ENCODE peak calls at places on chromosomes 16 and 17, in ten cellular contexts. V, Z, P, U, W, C, A, E, L and K are unnamed samples.

GRCh38 chr17:6394055-6394454 is 40.9 kb downstream of the AIPL1 start:
- DNase-seq in L (no peak), U (no peak), Z (no peak), W (no peak), P (no peak), C (no peak), E (no peak), V (no peak), A (no peak), K (no peak)

GRCh38 chr16:11011326-11011725 is 67.0 kb downstream of the CLEC16A start:
- DNase-seq in U (no peak), C (no peak), V (no peak), Z (no peak), P (no peak), E (no peak), L (no peak), W (no peak), A (no peak), K (no peak)

GRCh38 chr16:62665269-62665668 is 629.0 kb upstream of the CDH8 start:
- DNase-seq in W (no peak), V (no peak), A (no peak), Z (no peak), C (no peak), P (peak; percentile 75), U (no peak), L (no peak), E (no peak), K (no peak)

GRCh38 chr16:74309789-74310781 is 13.5 kb downstream of the PSMD7 start:
- DNase-seq in E (no peak), P (no peak), Z (peak; percentile 56), C (peak; percentile 23), W (no peak), A (no peak), L (peak; percentile 55), U (peak; percentile 34), V (no peak), K (no peak)

GRCh38 chr16:16080465-16081065 is 131.1 kb downstream of the ABCC1 start:
- DNase-seq in V (no peak), Z (no peak), A (no peak), L (no peak), E (no peak), U (no peak), P (no peak), W (no peak), C (no peak), K (no peak)

GRCh38 chr17:76834889-76835288 is 33.3 kb upstream of the MGAT5B start:
- DNase-seq in Z (no peak), P (peak; percentile 55), V (no peak), W (no peak), C (no peak), E (no peak), L (no peak), U (no peak), A (no peak), K (no peak)

GRCh38 chr17:50258647-50259483 is 15.4 kb upstream of the TMEM92 start:
- DNase-seq in P (no peak), L (no peak), U (no peak), V (peak; percentile 74), E (no peak), A (no peak), W (no peak), C (no peak), Z (peak; percentile 48), K (peak; percentile 69)

GRCh38 chr16:2598723-2599122 is 60.9 kb downstream of the PDPK1 start:
- DNase-seq in Z (no peak), W (peak; percentile 34), E (no peak), C (no peak), L (no peak), A (peak; percentile 48), P (no peak), U (no peak), V (no peak), K (no peak)

GRCh38 chr17:62093188-62094155 is 28.4 kb upstream of the MED13 start:
- DNase-seq in P (no peak), C (peak; percentile 88), V (no peak), E (no peak), L (peak; percentile 97), Z (peak; percentile 95), U (peak; percentile 96), W (no peak), A (no peak), K (no peak)

GRCh38 chr17:71447644-71448043 is 673.2 kb upstream of the SOX9 start:
- DNase-seq in P (no peak), U (no peak), L (peak; percentile 41), A (no peak), W (no peak), E (no peak), Z (no peak), C (no peak), V (no peak), K (no peak)

GRCh38 chr17:29155235-29155965 is 24.8 kb downstream of the MYO18A start:
- DNase-seq in P (no peak), W (peak; percentile 81), E (no peak), C (no peak), V (no peak), A (peak; percentile 78), U (peak; percentile 85), L (peak; percentile 74), Z (peak; percentile 61), K (peak; percentile 47)

GRCh38 chr17:69967910-69968411 is 107.1 kb upstream of the KCNJ16 start:
- DNase-seq in L (no peak), A (no peak), C (peak; percentile 85), E (no peak), W (no peak), Z (peak; percentile 98), P (no peak), U (peak; percentile 8), V (no peak), K (no peak)

GRCh38 chr16:30574678-30575077 is 3.2 kb upstream of the ZNF688 start:
- DNase-seq in L (no peak), U (no peak), W (no peak), E (no peak), A (no peak), Z (no peak), P (no peak), C (no peak), V (no peak), K (no peak)
- TF ChIP-seq CTCF in L (no peak), U (no peak), W (no peak), E (no peak), A (no peak), Z (no peak), P (no peak), C (no peak), V (no peak), K (no peak)

DNA sequence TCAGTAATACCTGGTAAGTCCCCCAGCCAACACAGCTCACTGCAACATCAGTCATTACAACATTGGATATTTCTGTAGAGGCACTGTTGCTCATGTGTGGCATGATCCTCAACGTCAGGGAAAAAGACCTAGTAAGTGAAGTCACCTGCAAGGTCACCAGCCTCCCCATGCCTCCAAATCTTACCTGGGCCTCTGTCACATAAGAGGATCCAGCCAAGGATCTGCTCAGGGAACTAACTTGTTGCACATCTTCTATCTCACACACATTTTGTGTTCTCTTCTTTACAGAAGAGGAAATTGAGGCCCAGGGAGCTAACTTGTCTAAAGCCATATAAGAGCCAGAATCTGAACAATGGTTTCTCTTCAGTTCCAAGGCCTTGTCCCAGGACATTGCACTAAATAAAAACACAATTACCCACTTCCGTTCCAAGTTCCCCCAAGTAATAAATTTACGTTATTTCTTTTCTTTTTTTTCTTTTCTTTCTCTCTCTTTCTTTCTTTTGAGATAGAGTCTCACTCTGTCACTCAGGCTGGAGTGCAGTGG is 1.4 kb downstream of the SHMT1 start:
- DNase-seq in E (no peak), U (no peak), Z (no peak), L (no peak), P (no peak), A (no peak), W (no peak), C (no peak), V (no peak), K (no peak)
- H3K27ac ChIP-seq in E (peak overlapping the region; percentile 19), U (no peak overlapping the region), Z (no peak overlapping the region), L (no peak overlapping the region), P (no peak overlapping the region), A (peak overlapping the region; percentile 82), W (peak overlapping the region; percentile 46), C (no peak overlapping the region), V (peak overlapping the region; percentile 91), K (peak overlapping the region; percentile 56)

GRCh38 chr17:10879110-10879509 is 41.2 kb upstream of the PIRT start:
- DNase-seq in Z (no peak), A (no peak), P (peak; percentile 56), W (no peak), C (no peak), V (no peak), E (no peak), U (no peak), L (peak; percentile 7), K (no peak)
- TF ChIP-seq CTCF in Z (no peak), A (peak; percentile 25), P (peak; percentile 58), W (no peak), C (no peak), V (peak; percentile 21), E (peak; percentile 30), U (peak; percentile 25), L (peak; percentile 41), K (no peak)

GRCh38 chr17:72968798-72969197 is 123.7 kb downstream of the SLC39A11 start:
- DNase-seq in Z (no peak), V (no peak), U (no peak), E (no peak), L (no peak), W (no peak), P (no peak), C (no peak), A (no peak), K (no peak)

GRCh38 chr17:72970246-72970645 is 122.2 kb downstream of the SLC39A11 start:
- DNase-seq in Z (no peak), A (no peak), L (no peak), U (no peak), V (no peak), E (no peak), P (no peak), C (no peak), W (no peak), K (no peak)

GRCh38 chr17:72967263-72967962 is 125.1 kb downstream of the SLC39A11 start:
- DNase-seq in U (no peak), E (no peak), Z (no peak), L (no peak), A (no peak), W (no peak), C (no peak), P (no peak), V (no peak), K (no peak)

GRCh38 chr17:72969293-72969692 is 123.2 kb downstream of the SLC39A11 start:
- DNase-seq in V (no peak), L (no peak), A (no peak), C (no peak), U (no peak), P (no peak), W (no peak), E (no peak), Z (no peak), K (no peak)

DNA sequence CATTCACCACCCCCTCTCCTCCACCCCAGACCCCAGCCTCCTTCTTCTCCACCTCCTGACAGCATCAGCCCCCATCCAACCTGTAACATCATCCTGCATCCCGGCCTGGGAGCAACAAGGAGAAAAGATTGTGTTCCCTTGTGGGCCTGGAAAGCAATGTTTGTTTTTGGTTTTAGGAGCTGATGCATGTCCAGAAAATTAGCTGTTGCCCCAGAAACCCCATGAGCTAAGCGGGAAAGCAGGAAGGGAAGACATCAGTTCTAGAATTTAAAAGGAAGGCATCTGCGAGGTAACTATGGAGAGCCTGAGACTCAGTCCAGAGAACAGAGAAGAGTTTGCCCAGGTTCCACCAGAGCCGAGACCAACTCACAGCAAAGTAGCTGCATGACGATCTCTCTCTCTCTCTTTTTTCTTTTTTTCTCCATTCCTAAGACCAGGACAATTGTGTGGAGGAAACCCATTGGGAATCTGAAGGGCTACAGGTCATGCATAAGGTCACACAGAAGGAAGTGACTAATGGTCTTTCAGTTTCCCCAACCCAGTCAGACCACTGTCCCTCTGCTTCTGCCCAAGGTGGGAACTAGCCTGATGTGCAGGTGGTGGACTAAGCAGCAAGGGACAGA is 124.4 kb downstream of the SLC39A11 start:
- DNase-seq in U (no peak), C (no peak), V (no peak), E (no peak), A (no peak), Z (peak; percentile 10), W (no peak), L (peak; percentile 25), P (no peak), K (no peak)
- H3K27ac ChIP-seq in U (no peak overlapping the region), C (no peak overlapping the region), V (no peak overlapping the region), E (no peak overlapping the region), A (no peak overlapping the region), Z (no peak overlapping the region), W (no peak overlapping the region), L (no peak overlapping the region), P (no peak overlapping the region), K (no peak overlapping the region)